ENCODE peak calls at places on chromosome 2, in five cellular contexts. One of them, this sample, is unnamed.

GRCh38 chr2:24702800-24703199 is 90.4 kb downstream of the PTRHD1 start:
- DNase-seq in A549: peak; percentile 15
- DNase-seq in K562: no peak
- DNase-seq in H1: no peak
- DNase-seq in HepG2: no peak
- DNase-seq in this sample: no peak

GRCh38 chr2:17894005-17894404 is 15.5 kb downstream of the KCNS3 start:
- DNase-seq in A549: no peak
- DNase-seq in K562: no peak
- DNase-seq in H1: no peak
- DNase-seq in HepG2: no peak
- DNase-seq in this sample: no peak

GRCh38 chr2:123652320-123652719 is 372.8 kb upstream of the CNTNAP5 start:
- DNase-seq in A549: no peak
- DNase-seq in K562: no peak
- DNase-seq in H1: no peak
- DNase-seq in HepG2: no peak
- DNase-seq in this sample: no peak

GRCh38 chr2:177970670-177971454 is 101.7 kb downstream of the PDE11A start:
- DNase-seq in A549: no peak
- DNase-seq in K562: no peak
- DNase-seq in H1: no peak
- DNase-seq in HepG2: peak; percentile 91
- DNase-seq in this sample: no peak

GRCh38 chr2:231684314-231685223 is 23.8 kb upstream of the PTMA start:
- DNase-seq in A549: no peak
- DNase-seq in K562: no peak
- DNase-seq in H1: no peak
- DNase-seq in HepG2: no peak
- DNase-seq in this sample: no peak

GRCh38 chr2:96970248-96970875 is 16.0 kb downstream of the FAM178B start:
- DNase-seq in A549: no peak
- DNase-seq in K562: no peak
- DNase-seq in H1: no peak
- DNase-seq in HepG2: no peak
- DNase-seq in this sample: no peak

GRCh38 chr2:189076572-189076971 is 102.4 kb downstream of the COL3A1 start:
- DNase-seq in A549: no peak
- DNase-seq in K562: no peak
- DNase-seq in H1: no peak
- DNase-seq in HepG2: no peak
- DNase-seq in this sample: no peak

GRCh38 chr2:158967114-158967730 is 1.2 kb upstream of the TANC1 start:
- DNase-seq in A549: no peak
- DNase-seq in K562: no peak
- DNase-seq in H1: no peak
- DNase-seq in HepG2: no peak
- DNase-seq in this sample: no peak

GRCh38 chr2:202221873-202222272 is 16.5 kb downstream of the SUMO1 start:
- DNase-seq in A549: no peak
- DNase-seq in K562: peak; percentile 24
- DNase-seq in H1: no peak
- DNase-seq in HepG2: no peak
- DNase-seq in this sample: no peak

GRCh38 chr2:118845005-118845842 is 2.2 kb downstream of the EN1 start:
- DNase-seq in A549: no peak
- DNase-seq in K562: peak; percentile 49
- DNase-seq in H1: no peak
- DNase-seq in HepG2: no peak
- DNase-seq in this sample: no peak

DNA sequence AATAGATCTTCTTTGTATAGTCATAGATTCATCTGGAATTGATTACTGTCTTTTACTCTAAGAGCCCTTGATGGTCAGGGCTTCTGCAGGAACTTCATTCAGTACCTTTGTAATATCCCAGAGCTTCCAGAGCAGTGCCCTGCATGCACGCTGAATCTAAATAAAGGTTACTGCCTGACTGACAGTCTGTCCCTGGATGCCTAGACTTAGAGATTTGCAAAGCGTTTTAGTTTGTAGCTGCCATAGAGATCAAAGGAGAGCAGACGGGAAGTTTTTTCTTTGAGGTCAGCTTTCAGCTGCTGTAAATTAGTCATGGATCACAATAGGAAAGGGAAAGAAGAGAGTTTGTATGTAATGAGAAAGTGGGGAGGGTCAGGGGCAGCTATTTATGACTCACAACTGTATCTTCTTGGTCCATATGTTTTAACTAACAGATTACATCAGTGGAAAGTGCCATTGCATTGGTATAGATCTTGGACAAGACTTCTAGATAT is 45.2 kb upstream of the NYAP2 start:
- DNase-seq in A549: no peak
- DNase-seq in K562: no peak
- DNase-seq in H1: no peak
- DNase-seq in HepG2: peak; percentile 2
- DNase-seq in this sample: no peak
- TF ChIP-seq KDM1A in A549: no peak
- TF ChIP-seq KDM1A in K562: no peak
- TF ChIP-seq KDM1A in H1: no peak
- TF ChIP-seq KDM1A in HepG2: no peak
- TF ChIP-seq KDM1A in this sample: no peak

GRCh38 chr2:2881507-2881906 is 496.1 kb downstream of the EIPR1 start:
- DNase-seq in A549: no peak
- DNase-seq in K562: no peak
- DNase-seq in H1: no peak
- DNase-seq in HepG2: no peak
- DNase-seq in this sample: no peak
- TF ChIP-seq KDM1A in A549: no peak
- TF ChIP-seq KDM1A in K562: no peak
- TF ChIP-seq KDM1A in H1: no peak
- TF ChIP-seq KDM1A in HepG2: no peak
- TF ChIP-seq KDM1A in this sample: no peak

GRCh38 chr2:161417428-161418274 is 1.6 kb downstream of the TBR1 start:
- DNase-seq in A549: no peak
- DNase-seq in K562: no peak
- DNase-seq in H1: no peak
- DNase-seq in HepG2: no peak
- DNase-seq in this sample: no peak

GRCh38 chr2:161416633-161417427 is 733 bp downstream of the TBR1 start:
- DNase-seq in A549: no peak
- DNase-seq in K562: no peak
- DNase-seq in H1: no peak
- DNase-seq in HepG2: no peak
- DNase-seq in this sample: no peak

GRCh38 chr2:161415041-161415440 is 1.1 kb upstream of the TBR1 start:
- DNase-seq in A549: no peak
- DNase-seq in K562: no peak
- DNase-seq in H1: no peak
- DNase-seq in HepG2: no peak
- DNase-seq in this sample: no peak

GRCh38 chr2:161415467-161416293 is 417 bp upstream of the TBR1 start:
- DNase-seq in A549: no peak
- DNase-seq in K562: no peak
- DNase-seq in H1: no peak
- DNase-seq in HepG2: peak; percentile 10
- DNase-seq in this sample: no peak

GRCh38 chr2:161416294-161416632 is at the start of gene TBR1:
- DNase-seq in A549: no peak
- DNase-seq in K562: no peak
- DNase-seq in H1: no peak
- DNase-seq in HepG2: no peak
- DNase-seq in this sample: no peak
- TF ChIP-seq KDM1A in A549: no peak
- TF ChIP-seq KDM1A in K562: no peak
- TF ChIP-seq KDM1A in H1: no peak
- TF ChIP-seq KDM1A in HepG2: no peak
- TF ChIP-seq KDM1A in this sample: no peak

GRCh38 chr2:21643180-21643579 is 519.4 kb downstream of the TDRD15 start:
- DNase-seq in A549: no peak
- DNase-seq in K562: no peak
- DNase-seq in H1: no peak
- DNase-seq in HepG2: no peak
- DNase-seq in this sample: no peak

GRCh38 chr2:21646449-21646848 is 522.7 kb downstream of the TDRD15 start:
- DNase-seq in A549: no peak
- DNase-seq in K562: no peak
- DNase-seq in H1: no peak
- DNase-seq in HepG2: no peak
- DNase-seq in this sample: no peak

GRCh38 chr2:21640046-21640445 is 516.3 kb downstream of the TDRD15 start:
- DNase-seq in A549: no peak
- DNase-seq in K562: no peak
- DNase-seq in H1: no peak
- DNase-seq in HepG2: peak; percentile 30
- DNase-seq in this sample: no peak

DNA sequence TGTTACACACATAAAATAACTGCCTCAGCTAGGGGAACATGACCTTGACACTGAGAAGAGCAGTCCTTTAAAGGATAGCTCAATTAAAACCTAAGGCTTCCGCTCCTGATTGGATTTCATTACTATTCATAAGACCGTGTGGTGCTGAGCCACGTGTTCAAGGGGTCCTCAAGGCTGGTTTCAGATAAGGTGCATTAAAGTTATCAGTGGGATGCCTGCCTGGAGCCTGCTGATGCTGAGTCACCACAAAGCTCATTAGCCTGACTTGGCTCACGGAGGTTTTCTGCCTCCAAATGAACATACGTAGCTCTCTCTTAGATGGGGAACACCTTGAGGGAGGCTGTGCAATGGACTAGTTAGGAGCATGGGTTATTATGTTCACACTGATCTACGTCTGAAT is 518.9 kb downstream of the TDRD15 start:
- DNase-seq in A549: no peak
- DNase-seq in K562: no peak
- DNase-seq in H1: no peak
- DNase-seq in HepG2: no peak
- DNase-seq in this sample: no peak
- TF ChIP-seq KDM1A in A549: no peak
- TF ChIP-seq KDM1A in K562: no peak
- TF ChIP-seq KDM1A in H1: no peak
- TF ChIP-seq KDM1A in HepG2: no peak
- TF ChIP-seq KDM1A in this sample: no peak